ENCODE peak calls at places on chromosomes 1 and 21, in four cellular contexts. One of them, this sample, is unnamed.

GRCh38 chr1:230186003-230186863 is 119.2 kb downstream of the GALNT2 start:
- DNase-seq in activated CD4-positive, alpha-beta T cell treated with anti-CD3 and anti-CD28 coated beads for 4 hours: no peak
- DNase-seq in WTC11: peak
- DNase-seq in RPMI7951: peak
- DNase-seq in this sample: no peak

GRCh38 chr1:213327318-213327667 is 276.3 kb downstream of the RPS6KC1 start:
- DNase-seq in activated CD4-positive, alpha-beta T cell treated with anti-CD3 and anti-CD28 coated beads for 4 hours: no peak
- DNase-seq in WTC11: no peak
- DNase-seq in RPMI7951: peak
- DNase-seq in this sample: peak

GRCh38 chr21:27425574-27425973 is 458.7 kb upstream of the ADAMTS5 start:
- DNase-seq in activated CD4-positive, alpha-beta T cell treated with anti-CD3 and anti-CD28 coated beads for 4 hours: no peak
- DNase-seq in WTC11: no peak
- DNase-seq in RPMI7951: peak
- DNase-seq in this sample: no peak

GRCh38 chr1:241610056-241610815 is 29.9 kb downstream of the CHML start:
- DNase-seq in activated CD4-positive, alpha-beta T cell treated with anti-CD3 and anti-CD28 coated beads for 4 hours: no peak
- DNase-seq in WTC11: no peak
- DNase-seq in RPMI7951: peak
- DNase-seq in this sample: no peak

GRCh38 chr1:177425241-177425640 is 254.5 kb downstream of the BRINP2 start:
- DNase-seq in activated CD4-positive, alpha-beta T cell treated with anti-CD3 and anti-CD28 coated beads for 4 hours: no peak
- DNase-seq in WTC11: no peak
- DNase-seq in RPMI7951: no peak
- DNase-seq in this sample: no peak

GRCh38 chr1:183914891-183915290 is 110.0 kb downstream of the RGL1 start:
- DNase-seq in activated CD4-positive, alpha-beta T cell treated with anti-CD3 and anti-CD28 coated beads for 4 hours: no peak
- DNase-seq in WTC11: no peak
- DNase-seq in RPMI7951: no peak
- DNase-seq in this sample: no peak

GRCh38 chr1:211736351-211736915 is 61.0 kb upstream of the NEK2 start:
- DNase-seq in activated CD4-positive, alpha-beta T cell treated with anti-CD3 and anti-CD28 coated beads for 4 hours: no peak
- DNase-seq in WTC11: no peak
- DNase-seq in RPMI7951: peak
- DNase-seq in this sample: no peak

GRCh38 chr21:23874271-23874670 is 1733.0 kb downstream of the MRPL39 start:
- DNase-seq in activated CD4-positive, alpha-beta T cell treated with anti-CD3 and anti-CD28 coated beads for 4 hours: no peak
- DNase-seq in WTC11: no peak
- DNase-seq in RPMI7951: no peak
- DNase-seq in this sample: no peak

GRCh38 chr21:34692458-34693020 is 23.7 kb downstream of the CLIC6 start:
- DNase-seq in activated CD4-positive, alpha-beta T cell treated with anti-CD3 and anti-CD28 coated beads for 4 hours: no peak
- DNase-seq in WTC11: no peak
- DNase-seq in RPMI7951: no peak
- DNase-seq in this sample: no peak

GRCh38 chr1:4689271-4689935 is 35.0 kb downstream of the AJAP1 start:
- DNase-seq in activated CD4-positive, alpha-beta T cell treated with anti-CD3 and anti-CD28 coated beads for 4 hours: no peak
- DNase-seq in WTC11: no peak
- DNase-seq in RPMI7951: no peak
- DNase-seq in this sample: no peak

GRCh38 chr1:17186216-17186894 is 18.6 kb upstream of the PADI1 start:
- DNase-seq in activated CD4-positive, alpha-beta T cell treated with anti-CD3 and anti-CD28 coated beads for 4 hours: no peak
- DNase-seq in WTC11: no peak
- DNase-seq in RPMI7951: no peak
- DNase-seq in this sample: no peak

GRCh38 chr21:32562426-32562825 is 22.9 kb downstream of the TCP10L start:
- DNase-seq in activated CD4-positive, alpha-beta T cell treated with anti-CD3 and anti-CD28 coated beads for 4 hours: no peak
- DNase-seq in WTC11: peak
- DNase-seq in RPMI7951: peak
- DNase-seq in this sample: peak

GRCh38 chr1:91597215-91597614 is 96.6 kb downstream of the CDC7 start:
- DNase-seq in activated CD4-positive, alpha-beta T cell treated with anti-CD3 and anti-CD28 coated beads for 4 hours: no peak
- DNase-seq in WTC11: no peak
- DNase-seq in RPMI7951: no peak
- DNase-seq in this sample: no peak

This sample was measured in SK-MEL-5.